ENCODE peak calls at places on chromosomes 7 and 10, in six cellular contexts. H is hippocampal formation; R is midbrain; W is left ventricle myocardium superior; A is activated CD8-positive, alpha-beta memory T cell treated with anti-CD3 and anti-CD28 coated beads for 48 hours; C is activated naive CD4-positive, alpha-beta T cell. X is an unnamed sample.

GRCh38 chr7:131945313-131945831 is 388.9 kb upstream of the PODXL start:
- DNase-seq in R (peak), A (peak), W (peak), C (no peak), H (peak), X (peak)

GRCh38 chr10:131698232-131698631 is 202.6 kb upstream of the PPP2R2D start:
- DNase-seq in A (no peak), W (no peak), C (no peak), H (no peak), R (no peak), X (no peak)

GRCh38 chr7:92781117-92781720 is 55.2 kb downstream of the CDK6 start:
- DNase-seq in R (peak), C (no peak), W (peak), A (no peak), H (peak), X (peak)

GRCh38 chr7:42930889-42931288 is 1.1 kb downstream of the PSMA2 start:
- DNase-seq in R (no peak), W (no peak), A (no peak), H (no peak), C (no peak), X (no peak)

GRCh38 chr7:3771906-3772305 is 470.9 kb downstream of the SDK1 start:
- DNase-seq in C (no peak), A (no peak), R (no peak), W (no peak), H (no peak), X (no peak)

GRCh38 chr10:86733260-86733671 is 23.2 kb upstream of the BMPR1A start:
- DNase-seq in W (no peak), R (no peak), C (no peak), A (no peak), H (no peak), X (peak)

GRCh38 chr10:4121531-4122380 is 336.7 kb upstream of the KLF6 start:
- DNase-seq in W (no peak), H (no peak), R (no peak), A (no peak), C (no peak), X (no peak)

GRCh38 chr10:52115823-52116222 is 198.3 kb upstream of the DKK1 start:
- DNase-seq in H (no peak), W (no peak), R (no peak), A (no peak), C (no peak), X (no peak)

GRCh38 chr10:70578371-70578947 is 24.1 kb downstream of the PRF1 start:
- DNase-seq in W (no peak), H (no peak), A (peak), R (no peak), C (no peak), X (no peak)

GRCh38 chr10:132110091-132110490 is 44.3 kb downstream of the JAKMIP3 start:
- DNase-seq in R (no peak), C (no peak), A (no peak), H (no peak), W (no peak), X (no peak)

X was measured in Ammon's horn.